ENCODE peak calls at places on chromosome 22, in eight cellular contexts. One of them, this sample, is unnamed.

GRCh38 chr22:46068908-46069481 is 81.3 kb upstream of the PPARA start:
- DNase-seq in nucleus accumbens: no peak
- DNase-seq in activated CD4-positive, alpha-beta T cell treated with anti-CD3 and anti-CD28 coated beads for 36 hours: no peak
- DNase-seq in left lobe of liver: peak
- DNase-seq in epithelial cell of esophagus: no peak
- DNase-seq in heart left ventricle: no peak
- DNase-seq in COR-L47: no peak
- DNase-seq in stomach: peak
- DNase-seq in this sample: no peak

GRCh38 chr22:19870153-19871022 is 15.7 kb upstream of the GNB1L start:
- DNase-seq in nucleus accumbens: no peak
- DNase-seq in activated CD4-positive, alpha-beta T cell treated with anti-CD3 and anti-CD28 coated beads for 36 hours: no peak
- DNase-seq in left lobe of liver: peak
- DNase-seq in epithelial cell of esophagus: no peak
- DNase-seq in heart left ventricle: no peak
- DNase-seq in COR-L47: no peak
- DNase-seq in stomach: no peak
- DNase-seq in this sample: no peak

GRCh38 chr22:45878901-45879551 is 97.9 kb downstream of the WNT7B start:
- DNase-seq in nucleus accumbens: no peak
- DNase-seq in activated CD4-positive, alpha-beta T cell treated with anti-CD3 and anti-CD28 coated beads for 36 hours: no peak
- DNase-seq in left lobe of liver: no peak
- DNase-seq in epithelial cell of esophagus: no peak
- DNase-seq in heart left ventricle: peak
- DNase-seq in COR-L47: peak
- DNase-seq in stomach: no peak
- DNase-seq in this sample: no peak

GRCh38 chr22:50228366-50228765 is 16.5 kb downstream of the TUBGCP6 start:
- DNase-seq in nucleus accumbens: no peak
- DNase-seq in activated CD4-positive, alpha-beta T cell treated with anti-CD3 and anti-CD28 coated beads for 36 hours: no peak
- DNase-seq in left lobe of liver: no peak
- DNase-seq in epithelial cell of esophagus: no peak
- DNase-seq in heart left ventricle: no peak
- DNase-seq in COR-L47: no peak
- DNase-seq in stomach: no peak
- DNase-seq in this sample: no peak

GRCh38 chr22:44721206-44721605 is 19.2 kb downstream of the PRR5 start:
- DNase-seq in nucleus accumbens: no peak
- DNase-seq in activated CD4-positive, alpha-beta T cell treated with anti-CD3 and anti-CD28 coated beads for 36 hours: no peak
- DNase-seq in left lobe of liver: no peak
- DNase-seq in epithelial cell of esophagus: no peak
- DNase-seq in heart left ventricle: no peak
- DNase-seq in COR-L47: no peak
- DNase-seq in stomach: no peak
- DNase-seq in this sample: no peak

GRCh38 chr22:45112136-45112879 is 51.4 kb upstream of the NUP50 start:
- DNase-seq in nucleus accumbens: no peak
- DNase-seq in activated CD4-positive, alpha-beta T cell treated with anti-CD3 and anti-CD28 coated beads for 36 hours: no peak
- DNase-seq in left lobe of liver: no peak
- DNase-seq in epithelial cell of esophagus: peak
- DNase-seq in heart left ventricle: no peak
- DNase-seq in COR-L47: no peak
- DNase-seq in stomach: no peak
- DNase-seq in this sample: no peak

GRCh38 chr22:25702046-25702445 is 39.9 kb upstream of the MYO18B start:
- DNase-seq in nucleus accumbens: no peak
- DNase-seq in activated CD4-positive, alpha-beta T cell treated with anti-CD3 and anti-CD28 coated beads for 36 hours: no peak
- DNase-seq in left lobe of liver: no peak
- DNase-seq in epithelial cell of esophagus: peak
- DNase-seq in heart left ventricle: no peak
- DNase-seq in COR-L47: peak
- DNase-seq in stomach: no peak
- DNase-seq in this sample: no peak

GRCh38 chr22:19289475-19290161 is 1.9 kb downstream of the CLTCL1 start:
- DNase-seq in nucleus accumbens: no peak
- DNase-seq in activated CD4-positive, alpha-beta T cell treated with anti-CD3 and anti-CD28 coated beads for 36 hours: peak
- DNase-seq in left lobe of liver: peak
- DNase-seq in epithelial cell of esophagus: peak
- DNase-seq in heart left ventricle: no peak
- DNase-seq in COR-L47: no peak
- DNase-seq in stomach: no peak
- DNase-seq in this sample: no peak

GRCh38 chr22:47206819-47207218 is 444.4 kb downstream of the TBC1D22A start:
- DNase-seq in nucleus accumbens: no peak
- DNase-seq in activated CD4-positive, alpha-beta T cell treated with anti-CD3 and anti-CD28 coated beads for 36 hours: no peak
- DNase-seq in left lobe of liver: peak
- DNase-seq in epithelial cell of esophagus: no peak
- DNase-seq in heart left ventricle: no peak
- DNase-seq in COR-L47: no peak
- DNase-seq in stomach: peak
- DNase-seq in this sample: no peak

GRCh38 chr22:37561209-37562048 is 1.1 kb downstream of the CDC42EP1 start:
- DNase-seq in nucleus accumbens: peak
- DNase-seq in activated CD4-positive, alpha-beta T cell treated with anti-CD3 and anti-CD28 coated beads for 36 hours: peak
- DNase-seq in left lobe of liver: peak
- DNase-seq in epithelial cell of esophagus: peak
- DNase-seq in heart left ventricle: peak
- DNase-seq in COR-L47: peak
- DNase-seq in stomach: peak
- DNase-seq in this sample: peak

GRCh38 chr22:37234736-37235711 is 9.0 kb downstream of the RAC2 start:
- DNase-seq in nucleus accumbens: no peak
- DNase-seq in activated CD4-positive, alpha-beta T cell treated with anti-CD3 and anti-CD28 coated beads for 36 hours: peak
- DNase-seq in left lobe of liver: no peak
- DNase-seq in epithelial cell of esophagus: peak
- DNase-seq in heart left ventricle: no peak
- DNase-seq in COR-L47: no peak
- DNase-seq in stomach: no peak
- DNase-seq in this sample: no peak

GRCh38 chr22:30127749-30128166 is 47.5 kb downstream of the HORMAD2 start:
- DNase-seq in nucleus accumbens: no peak
- DNase-seq in activated CD4-positive, alpha-beta T cell treated with anti-CD3 and anti-CD28 coated beads for 36 hours: no peak
- DNase-seq in left lobe of liver: no peak
- DNase-seq in epithelial cell of esophagus: no peak
- DNase-seq in heart left ventricle: no peak
- DNase-seq in COR-L47: no peak
- DNase-seq in stomach: no peak
- DNase-seq in this sample: no peak

GRCh38 chr22:33035276-33035863 is 22.8 kb downstream of the SYN3 start:
- DNase-seq in nucleus accumbens: no peak
- DNase-seq in activated CD4-positive, alpha-beta T cell treated with anti-CD3 and anti-CD28 coated beads for 36 hours: no peak
- DNase-seq in left lobe of liver: no peak
- DNase-seq in epithelial cell of esophagus: no peak
- DNase-seq in heart left ventricle: no peak
- DNase-seq in COR-L47: no peak
- DNase-seq in stomach: no peak
- DNase-seq in this sample: no peak

GRCh38 chr22:44957267-44957905 is 52.4 kb downstream of the PHF21B start:
- DNase-seq in nucleus accumbens: no peak
- DNase-seq in activated CD4-positive, alpha-beta T cell treated with anti-CD3 and anti-CD28 coated beads for 36 hours: no peak
- DNase-seq in left lobe of liver: no peak
- DNase-seq in epithelial cell of esophagus: no peak
- DNase-seq in heart left ventricle: no peak
- DNase-seq in COR-L47: no peak
- DNase-seq in stomach: no peak
- DNase-seq in this sample: no peak

GRCh38 chr22:37304595-37305343 is 22.5 kb downstream of the CYTH4 start:
- DNase-seq in nucleus accumbens: no peak
- DNase-seq in activated CD4-positive, alpha-beta T cell treated with anti-CD3 and anti-CD28 coated beads for 36 hours: no peak
- DNase-seq in left lobe of liver: no peak
- DNase-seq in epithelial cell of esophagus: peak
- DNase-seq in heart left ventricle: no peak
- DNase-seq in COR-L47: no peak
- DNase-seq in stomach: no peak
- DNase-seq in this sample: no peak

GRCh38 chr22:22865311-22866072 is 22.1 kb upstream of the IGLL5 start:
- DNase-seq in nucleus accumbens: no peak
- DNase-seq in activated CD4-positive, alpha-beta T cell treated with anti-CD3 and anti-CD28 coated beads for 36 hours: peak
- DNase-seq in left lobe of liver: no peak
- DNase-seq in epithelial cell of esophagus: no peak
- DNase-seq in heart left ventricle: no peak
- DNase-seq in COR-L47: no peak
- DNase-seq in stomach: no peak
- DNase-seq in this sample: no peak

GRCh38 chr22:32573991-32574390 is 99.4 kb downstream of the FBXO7 start:
- DNase-seq in nucleus accumbens: no peak
- DNase-seq in activated CD4-positive, alpha-beta T cell treated with anti-CD3 and anti-CD28 coated beads for 36 hours: no peak
- DNase-seq in left lobe of liver: no peak
- DNase-seq in epithelial cell of esophagus: no peak
- DNase-seq in heart left ventricle: no peak
- DNase-seq in COR-L47: no peak
- DNase-seq in stomach: no peak
- DNase-seq in this sample: no peak

GRCh38 chr22:36383110-36383581 is 4.6 kb downstream of the MYH9 start:
- DNase-seq in nucleus accumbens: no peak
- DNase-seq in activated CD4-positive, alpha-beta T cell treated with anti-CD3 and anti-CD28 coated beads for 36 hours: peak
- DNase-seq in left lobe of liver: peak
- DNase-seq in epithelial cell of esophagus: no peak
- DNase-seq in heart left ventricle: no peak
- DNase-seq in COR-L47: no peak
- DNase-seq in stomach: peak
- DNase-seq in this sample: peak

GRCh38 chr22:46652081-46652929 is 32.1 kb downstream of the GRAMD4 start:
- DNase-seq in nucleus accumbens: no peak
- DNase-seq in activated CD4-positive, alpha-beta T cell treated with anti-CD3 and anti-CD28 coated beads for 36 hours: peak
- DNase-seq in left lobe of liver: peak
- DNase-seq in epithelial cell of esophagus: no peak
- DNase-seq in heart left ventricle: peak
- DNase-seq in COR-L47: no peak
- DNase-seq in stomach: no peak
- DNase-seq in this sample: no peak

GRCh38 chr22:35352214-35353111 is 28.4 kb upstream of the HMOX1 start:
- DNase-seq in nucleus accumbens: peak
- DNase-seq in activated CD4-positive, alpha-beta T cell treated with anti-CD3 and anti-CD28 coated beads for 36 hours: peak
- DNase-seq in left lobe of liver: no peak
- DNase-seq in epithelial cell of esophagus: no peak
- DNase-seq in heart left ventricle: peak
- DNase-seq in COR-L47: no peak
- DNase-seq in stomach: peak
- DNase-seq in this sample: no peak

GRCh38 chr22:36384766-36385400 is 2.9 kb downstream of the MYH9 start:
- DNase-seq in nucleus accumbens: no peak
- DNase-seq in activated CD4-positive, alpha-beta T cell treated with anti-CD3 and anti-CD28 coated beads for 36 hours: peak
- DNase-seq in left lobe of liver: no peak
- DNase-seq in epithelial cell of esophagus: no peak
- DNase-seq in heart left ventricle: no peak
- DNase-seq in COR-L47: peak
- DNase-seq in stomach: no peak
- DNase-seq in this sample: peak

GRCh38 chr22:37659066-37659896 is 758 bp downstream of the PDXP start:
- DNase-seq in nucleus accumbens: no peak
- DNase-seq in activated CD4-positive, alpha-beta T cell treated with anti-CD3 and anti-CD28 coated beads for 36 hours: peak
- DNase-seq in left lobe of liver: peak
- DNase-seq in epithelial cell of esophagus: no peak
- DNase-seq in heart left ventricle: no peak
- DNase-seq in COR-L47: peak
- DNase-seq in stomach: no peak
- DNase-seq in this sample: no peak

GRCh38 chr22:25636323-25636722 is 71.8 kb downstream of the GRK3 start:
- DNase-seq in nucleus accumbens: no peak
- DNase-seq in activated CD4-positive, alpha-beta T cell treated with anti-CD3 and anti-CD28 coated beads for 36 hours: no peak
- DNase-seq in left lobe of liver: no peak
- DNase-seq in epithelial cell of esophagus: no peak
- DNase-seq in heart left ventricle: no peak
- DNase-seq in COR-L47: no peak
- DNase-seq in stomach: no peak
- DNase-seq in this sample: no peak

GRCh38 chr22:20442485-20443284 is 5.1 kb upstream of the SCARF2 start:
- DNase-seq in nucleus accumbens: no peak
- DNase-seq in activated CD4-positive, alpha-beta T cell treated with anti-CD3 and anti-CD28 coated beads for 36 hours: no peak
- DNase-seq in left lobe of liver: no peak
- DNase-seq in epithelial cell of esophagus: no peak
- DNase-seq in heart left ventricle: peak
- DNase-seq in COR-L47: no peak
- DNase-seq in stomach: no peak
- DNase-seq in this sample: no peak

GRCh38 chr22:34804588-34804987 is 261.4 kb upstream of the ISX start:
- DNase-seq in nucleus accumbens: no peak
- DNase-seq in activated CD4-positive, alpha-beta T cell treated with anti-CD3 and anti-CD28 coated beads for 36 hours: no peak
- DNase-seq in left lobe of liver: no peak
- DNase-seq in epithelial cell of esophagus: no peak
- DNase-seq in heart left ventricle: no peak
- DNase-seq in COR-L47: peak
- DNase-seq in stomach: no peak
- DNase-seq in this sample: no peak

GRCh38 chr22:44729391-44730012 is 22.9 kb upstream of the ARHGAP8 start:
- DNase-seq in nucleus accumbens: peak
- DNase-seq in activated CD4-positive, alpha-beta T cell treated with anti-CD3 and anti-CD28 coated beads for 36 hours: peak
- DNase-seq in left lobe of liver: no peak
- DNase-seq in epithelial cell of esophagus: no peak
- DNase-seq in heart left ventricle: peak
- DNase-seq in COR-L47: no peak
- DNase-seq in stomach: no peak
- DNase-seq in this sample: no peak